ENCODE peak calls at places on chromosomes 4 and X, in six cellular contexts. One of them, this sample, is unnamed.

GRCh38 chrX:40062525-40063193 is 35.1 kb downstream of the BCOR start:
- ATAC-seq in Right ventricle myocardium superior: no peak
- ATAC-seq in right lobe of liver: no peak
- ATAC-seq in naive thymus-derived CD8-positive, alpha-beta T cell: no peak
- ATAC-seq in activated CD8-positive, alpha-beta memory T cell treated with anti-CD3 and anti-CD28 coated beads, Interleukin-2, amount 10 ng/mL, durations not matched to agents 7 days and 5 days: no peak
- ATAC-seq in left lung: no peak
- ATAC-seq in this sample: peak

GRCh38 chr4:150318971-150319370 is 240.7 kb downstream of the DCLK2 start:
- ATAC-seq in Right ventricle myocardium superior: no peak
- ATAC-seq in right lobe of liver: no peak
- ATAC-seq in naive thymus-derived CD8-positive, alpha-beta T cell: no peak
- ATAC-seq in activated CD8-positive, alpha-beta memory T cell treated with anti-CD3 and anti-CD28 coated beads, Interleukin-2, amount 10 ng/mL, durations not matched to agents 7 days and 5 days: no peak
- ATAC-seq in left lung: no peak
- ATAC-seq in this sample: no peak

GRCh38 chrX:39551748-39552147 is 546.0 kb downstream of the BCOR start:
- ATAC-seq in Right ventricle myocardium superior: no peak
- ATAC-seq in right lobe of liver: no peak
- ATAC-seq in naive thymus-derived CD8-positive, alpha-beta T cell: no peak
- ATAC-seq in activated CD8-positive, alpha-beta memory T cell treated with anti-CD3 and anti-CD28 coated beads, Interleukin-2, amount 10 ng/mL, durations not matched to agents 7 days and 5 days: no peak
- ATAC-seq in left lung: no peak
- ATAC-seq in this sample: peak

GRCh38 chr4:6092131-6092530 is 73.9 kb upstream of the C4orf50 start:
- ATAC-seq in Right ventricle myocardium superior: no peak
- ATAC-seq in right lobe of liver: no peak
- ATAC-seq in naive thymus-derived CD8-positive, alpha-beta T cell: no peak
- ATAC-seq in activated CD8-positive, alpha-beta memory T cell treated with anti-CD3 and anti-CD28 coated beads, Interleukin-2, amount 10 ng/mL, durations not matched to agents 7 days and 5 days: peak
- ATAC-seq in left lung: no peak
- ATAC-seq in this sample: no peak

GRCh38 chrX:17359500-17359899 is 15.5 kb upstream of the NHS start:
- ATAC-seq in Right ventricle myocardium superior: no peak
- ATAC-seq in right lobe of liver: no peak
- ATAC-seq in naive thymus-derived CD8-positive, alpha-beta T cell: no peak
- ATAC-seq in activated CD8-positive, alpha-beta memory T cell treated with anti-CD3 and anti-CD28 coated beads, Interleukin-2, amount 10 ng/mL, durations not matched to agents 7 days and 5 days: no peak
- ATAC-seq in left lung: no peak
- ATAC-seq in this sample: peak

GRCh38 chr4:15684498-15684897 is 2.9 kb downstream of the FAM200B start:
- ATAC-seq in Right ventricle myocardium superior: no peak
- ATAC-seq in right lobe of liver: no peak
- ATAC-seq in naive thymus-derived CD8-positive, alpha-beta T cell: no peak
- ATAC-seq in activated CD8-positive, alpha-beta memory T cell treated with anti-CD3 and anti-CD28 coated beads, Interleukin-2, amount 10 ng/mL, durations not matched to agents 7 days and 5 days: no peak
- ATAC-seq in left lung: no peak
- ATAC-seq in this sample: no peak

GRCh38 chr4:183936574-183937335 is 31.6 kb downstream of the STOX2 start:
- ATAC-seq in Right ventricle myocardium superior: no peak
- ATAC-seq in right lobe of liver: no peak
- ATAC-seq in naive thymus-derived CD8-positive, alpha-beta T cell: no peak
- ATAC-seq in activated CD8-positive, alpha-beta memory T cell treated with anti-CD3 and anti-CD28 coated beads, Interleukin-2, amount 10 ng/mL, durations not matched to agents 7 days and 5 days: no peak
- ATAC-seq in left lung: no peak
- ATAC-seq in this sample: peak

GRCh38 chrX:20372533-20372932 is 105.8 kb upstream of the RPS6KA3 start:
- ATAC-seq in Right ventricle myocardium superior: no peak
- ATAC-seq in right lobe of liver: no peak
- ATAC-seq in naive thymus-derived CD8-positive, alpha-beta T cell: no peak
- ATAC-seq in activated CD8-positive, alpha-beta memory T cell treated with anti-CD3 and anti-CD28 coated beads, Interleukin-2, amount 10 ng/mL, durations not matched to agents 7 days and 5 days: no peak
- ATAC-seq in left lung: peak
- ATAC-seq in this sample: no peak

GRCh38 chr4:10590896-10591295 is 93.7 kb downstream of the CLNK start:
- ATAC-seq in Right ventricle myocardium superior: no peak
- ATAC-seq in right lobe of liver: no peak
- ATAC-seq in naive thymus-derived CD8-positive, alpha-beta T cell: no peak
- ATAC-seq in activated CD8-positive, alpha-beta memory T cell treated with anti-CD3 and anti-CD28 coated beads, Interleukin-2, amount 10 ng/mL, durations not matched to agents 7 days and 5 days: no peak
- ATAC-seq in left lung: no peak
- ATAC-seq in this sample: no peak

This sample was measured in esophagus mucosa.